ENCODE peak calls at places on chromosomes 5 and 9, in six cellular contexts. L, B, J, W, T and Z are unnamed samples.

GRCh38 chr9:133149130-133150015 is 14.3 kb downstream of the GBGT1 start:
- DNase-seq in L (peak), B (no peak), J (peak), W (peak), T (peak), Z (peak)

GRCh38 chr9:78860806-78861475 is 564.0 kb downstream of the PSAT1 start:
- DNase-seq in L (no peak), B (no peak), J (peak), W (peak), T (no peak), Z (no peak)

GRCh38 chr5:1445313-1445894 is at the start of gene SLC6A3:
- DNase-seq in L (no peak), B (no peak), J (no peak), W (no peak), T (peak), Z (peak)

GRCh38 chr5:179618923-179619554 is 4.4 kb downstream of the HNRNPH1 start:
- DNase-seq in L (no peak), B (no peak), J (no peak), W (no peak), T (no peak), Z (no peak)

GRCh38 chr5:91076138-91076537 is 307.0 kb downstream of the ARRDC3 start:
- DNase-seq in L (no peak), B (no peak), J (no peak), W (no peak), T (no peak), Z (no peak)

GRCh38 chr5:14900661-14901461 is 29.3 kb upstream of the ANKH start:
- DNase-seq in L (no peak), B (no peak), J (peak), W (no peak), T (no peak), Z (no peak)

GRCh38 chr9:22005700-22006605 is 3.2 kb downstream of the CDKN2B start:
- DNase-seq in L (no peak), B (no peak), J (no peak), W (no peak), T (no peak), Z (peak)

GRCh38 chr5:149694007-149694406 is 36.1 kb upstream of the PPARGC1B start:
- DNase-seq in L (no peak), B (no peak), J (no peak), W (no peak), T (no peak), Z (no peak)

GRCh38 chr9:124574944-124575343 is 67.7 kb upstream of the NR5A1 start:
- DNase-seq in L (peak), B (no peak), J (peak), W (peak), T (no peak), Z (peak)

GRCh38 chr9:34079181-34079580 is 30.5 kb upstream of the UBAP2 start:
- DNase-seq in L (peak), B (no peak), J (peak), W (peak), T (no peak), Z (no peak)

GRCh38 chr5:65157906-65158603 is 323.7 kb downstream of the ADAMTS6 start:
- DNase-seq in L (peak), B (no peak), J (peak), W (no peak), T (no peak), Z (no peak)

GRCh38 chr5:111172504-111172903 is 51.7 kb upstream of the CAMK4 start:
- DNase-seq in L (peak), B (no peak), J (no peak), W (no peak), T (no peak), Z (no peak)

GRCh38 chr9:134206317-134207300 is 42.2 kb upstream of the RNU6ATAC start:
- DNase-seq in L (no peak), B (no peak), J (no peak), W (no peak), T (peak), Z (no peak)

GRCh38 chr9:75265525-75265972 is 177.2 kb downstream of the OSTF1 start:
- DNase-seq in L (peak), B (peak), J (peak), W (peak), T (peak), Z (peak)